ENCODE peak calls at places on chromosome X, in ten cellular contexts. M, N, Z, Q, R, I, L, D, O and V are unnamed samples.

GRCh38 chrX:46865281-46865680 is 28.4 kb downstream of the RP2 start:
- DNase-seq in R (no peak), M (no peak), L (no peak), Q (peak), N (no peak), I (no peak), O (no peak), Z (no peak), D (no peak), V (no peak)

GRCh38 chrX:81206471-81206870 is 4.6 kb downstream of the SH3BGRL start:
- DNase-seq in R (no peak), I (no peak), Q (no peak), M (no peak), O (no peak), D (no peak), L (no peak), Z (no peak), N (no peak), V (no peak)

GRCh38 chrX:135421537-135421931 is 210 bp upstream of the SMIM10L2A start:
- DNase-seq in R (peak), N (no peak), D (peak), Z (peak), L (peak), O (peak), M (peak), I (peak), Q (peak), V (peak)

GRCh38 chrX:149829751-149830191 is 48.0 kb downstream of the MAGEA9 start:
- DNase-seq in N (no peak), L (no peak), M (no peak), Z (no peak), R (no peak), O (no peak), D (no peak), I (no peak), Q (peak), V (no peak)

GRCh38 chrX:120514236-120514635 is 45.1 kb upstream of the LAMP2 start:
- DNase-seq in R (peak), L (peak), D (no peak), M (no peak), Z (no peak), Q (peak), N (no peak), I (no peak), O (no peak), V (no peak)

GRCh38 chrX:114959729-114960128 is 57.7 kb downstream of the IL13RA2 start:
- DNase-seq in R (no peak), O (no peak), I (no peak), Z (no peak), M (peak), L (no peak), D (no peak), N (no peak), Q (peak), V (no peak)

GRCh38 chrX:65745992-65746391 is 78.5 kb downstream of the MSN start:
- DNase-seq in M (no peak), L (no peak), O (no peak), R (no peak), I (no peak), Z (no peak), D (no peak), N (no peak), Q (no peak), V (no peak)

GRCh38 chrX:40074080-40074958 is 23.4 kb downstream of the BCOR start:
- DNase-seq in M (no peak), N (no peak), I (no peak), Q (no peak), D (no peak), O (no peak), Z (no peak), R (no peak), L (no peak), V (no peak)

GRCh38 chrX:154712781-154713391 is 38.0 kb downstream of the GAB3 start:
- DNase-seq in I (no peak), O (no peak), M (no peak), Z (no peak), N (no peak), R (no peak), D (no peak), Q (peak), L (no peak), V (no peak)

GRCh38 chrX:22063284-22063683 is 31.2 kb downstream of the PHEX start:
- DNase-seq in L (no peak), I (no peak), Q (no peak), R (no peak), D (no peak), N (no peak), O (no peak), M (no peak), Z (no peak), V (no peak)

GRCh38 chrX:16958356-16958755 is 11.9 kb downstream of the REPS2 start:
- DNase-seq in M (no peak), N (no peak), O (no peak), Q (no peak), I (no peak), Z (no peak), L (no peak), D (no peak), R (peak), V (no peak)

GRCh38 chrX:39577976-39578962 is 519.5 kb downstream of the BCOR start:
- DNase-seq in L (no peak), N (no peak), M (no peak), O (no peak), Q (no peak), R (no peak), I (no peak), Z (no peak), D (peak), V (no peak)

GRCh38 chrX:2596856-2597255 is 94.2 kb upstream of the CD99 start:
- DNase-seq in Z (no peak), Q (no peak), L (no peak), M (no peak), D (no peak), N (no peak), O (no peak), R (no peak), I (no peak), V (no peak)

GRCh38 chrX:110268875-110269274 is 49.0 kb downstream of the AMMECR1 start:
- DNase-seq in Q (no peak), L (no peak), N (no peak), I (no peak), R (no peak), M (no peak), O (no peak), Z (no peak), D (no peak), V (no peak)

GRCh38 chrX:57417827-57418226 is 131.3 kb downstream of the FAAH2 start:
- DNase-seq in Z (no peak), N (no peak), O (no peak), D (no peak), L (no peak), M (no peak), I (no peak), R (no peak), Q (no peak), V (no peak)

GRCh38 chrX:9724711-9725110 is 40.9 kb downstream of the GPR143 start:
- DNase-seq in L (no peak), Q (no peak), D (no peak), N (no peak), M (no peak), I (no peak), Z (no peak), R (no peak), O (no peak), V (no peak)

GRCh38 chrX:48917139-48917980 is 1.5 kb downstream of the PIM2 start:
- DNase-seq in O (peak), M (peak), Q (peak), D (peak), I (peak), N (peak), Z (peak), L (peak), R (peak), V (peak)

GRCh38 chrX:20609916-20610415 is 343.3 kb upstream of the RPS6KA3 start:
- DNase-seq in L (no peak), N (no peak), I (no peak), Q (no peak), O (no peak), M (no peak), Z (no peak), R (no peak), D (no peak), V (no peak)

GRCh38 chrX:136185409-136186022 is 38.2 kb downstream of the FHL1 start:
- DNase-seq in Q (no peak), O (no peak), R (no peak), D (no peak), L (no peak), M (no peak), I (no peak), Z (no peak), N (no peak), V (no peak)

GRCh38 chrX:29911673-29912072 is 303.7 kb upstream of the MAGEB2 start:
- DNase-seq in L (no peak), Q (peak), Z (no peak), I (no peak), M (no peak), D (no peak), R (no peak), N (no peak), O (no peak), V (no peak)
- TF ChIP-seq CTCF in L (no peak), Q (no peak), Z (no peak), I (no peak), M (no peak), D (no peak), R (peak), N (no peak), O (no peak), V (peak)

DNA sequence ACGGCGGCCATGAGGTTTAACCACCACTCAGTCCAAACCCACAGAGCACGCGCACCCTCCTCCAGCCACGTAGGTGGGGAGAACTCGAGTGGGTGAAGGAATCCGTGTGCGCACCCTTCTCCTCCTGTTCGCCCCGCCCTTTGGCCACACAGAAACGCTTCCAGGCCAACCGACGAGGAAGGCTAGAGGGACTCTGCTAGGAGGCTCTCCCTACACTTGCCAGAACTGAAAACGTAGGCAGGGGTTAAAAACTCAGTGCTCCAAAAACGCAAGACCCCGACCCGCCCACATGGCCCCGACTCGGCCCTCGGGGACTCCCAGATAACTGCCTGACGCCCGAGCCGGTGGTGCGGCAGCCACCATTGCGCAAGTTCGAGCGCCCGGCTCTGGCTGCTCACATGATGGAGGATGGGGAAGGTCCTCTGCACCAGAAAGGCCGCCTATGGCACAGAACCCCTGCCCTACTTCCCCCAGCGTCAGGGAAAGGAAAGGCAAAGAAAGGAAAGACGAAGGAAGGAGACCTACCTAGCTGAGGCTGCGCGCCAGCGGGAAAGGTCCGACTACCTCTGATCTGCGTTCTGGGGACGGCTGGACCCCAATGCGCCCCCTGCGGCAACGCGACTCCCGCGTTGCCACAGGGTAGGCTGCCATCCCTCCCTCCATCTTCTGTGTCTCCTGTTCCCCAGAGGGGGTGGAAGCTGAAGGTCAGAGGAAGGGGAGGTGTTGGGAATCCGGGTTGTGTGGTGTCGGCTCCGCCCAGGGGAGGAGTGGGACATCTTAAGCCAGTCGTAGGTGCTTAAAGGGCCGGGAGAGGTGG is 201.9 kb upstream of the AGTR2 start:
- DNase-seq in Z (peak), O (peak), N (no peak), M (peak), R (peak), I (no peak), Q (peak), D (peak), L (peak), V (no peak)
- TF ChIP-seq CTCF in Z (no peak), O (no peak), N (no peak), M (peak), R (peak), I (no peak), Q (peak), D (no peak), L (no peak), V (peak)

GRCh38 chrX:26909728-26910127 is 553.4 kb downstream of the PPP4R3C start:
- DNase-seq in N (no peak), Z (no peak), M (no peak), L (no peak), Q (no peak), D (no peak), R (no peak), O (no peak), I (no peak), V (no peak)

GRCh38 chrX:26908218-26908617 is 554.9 kb downstream of the PPP4R3C start:
- DNase-seq in Q (no peak), Z (no peak), I (no peak), D (no peak), M (no peak), N (no peak), L (no peak), O (no peak), R (no peak), V (no peak)
- TF ChIP-seq CTCF in Q (no peak), Z (no peak), I (no peak), D (no peak), M (no peak), N (no peak), L (no peak), O (no peak), R (peak), V (no peak)

DNA sequence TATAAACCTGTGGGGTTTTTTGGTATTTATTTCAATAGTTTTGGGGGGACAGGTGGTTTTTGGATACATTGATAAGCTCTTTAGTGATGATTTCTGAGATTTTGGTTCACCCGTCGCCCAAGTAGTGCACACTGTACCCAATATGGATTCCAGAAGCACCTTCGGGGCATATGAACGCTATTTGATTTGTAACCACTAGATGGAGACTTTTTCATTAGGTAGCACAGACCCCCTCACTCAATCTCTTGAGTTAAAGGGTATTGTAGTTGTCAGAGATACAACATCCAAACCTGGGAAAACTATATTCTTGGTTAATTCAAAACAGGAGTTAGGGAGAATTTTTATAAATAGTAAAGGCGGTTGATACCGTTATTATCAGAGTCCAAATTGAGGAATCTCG is 79.8 kb downstream of the SPANXN3 start:
- DNase-seq in O (no peak), M (peak), Q (peak), D (no peak), N (no peak), I (no peak), L (peak), R (no peak), Z (no peak), V (no peak)
- TF ChIP-seq CTCF in O (no peak), M (peak), Q (peak), D (peak), N (no peak), I (no peak), L (peak), R (peak), Z (no peak), V (no peak)

GRCh38 chrX:125012585-125012984 is 307.1 kb upstream of the TEX13C start:
- DNase-seq in O (no peak), I (no peak), R (no peak), L (no peak), D (no peak), Q (no peak), N (no peak), M (no peak), Z (no peak), V (no peak)
- TF ChIP-seq CTCF in O (no peak), I (no peak), R (no peak), L (no peak), D (no peak), Q (no peak), N (no peak), M (no peak), Z (no peak), V (no peak)

DNA sequence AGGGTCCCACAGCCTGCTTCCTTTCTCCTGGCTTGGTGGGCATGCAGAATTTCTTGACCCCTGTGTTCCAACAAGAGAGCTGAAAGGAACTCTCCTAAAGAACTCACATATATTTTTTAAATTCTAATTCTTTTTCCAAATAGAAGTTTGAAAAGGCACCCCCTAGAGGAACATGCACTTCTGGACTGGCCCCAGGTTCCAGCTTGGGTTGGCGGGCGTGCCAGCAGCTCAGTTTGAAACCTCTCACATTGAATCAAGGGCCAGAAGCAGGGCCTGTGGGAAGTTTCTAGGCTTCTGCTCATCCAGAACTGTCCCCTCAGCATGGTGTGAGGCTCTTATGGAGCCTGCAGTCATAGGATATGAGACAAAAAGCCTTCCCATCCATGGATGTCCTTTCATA is 132.6 kb downstream of the ATG4A start:
- DNase-seq in I (no peak), N (no peak), Q (no peak), Z (peak), R (no peak), L (no peak), O (no peak), M (no peak), D (no peak), V (no peak)
- TF ChIP-seq CTCF in I (no peak), N (no peak), Q (no peak), Z (no peak), R (no peak), L (no peak), O (no peak), M (no peak), D (no peak), V (no peak)

GRCh38 chrX:108736509-108737479 is at the start of gene IRS4:
- DNase-seq in L (peak), O (peak), Q (no peak), R (peak), Z (peak), N (no peak), D (peak), M (peak), I (peak), V (no peak)

GRCh38 chrX:108735680-108736508 is 469 bp downstream of the IRS4 start:
- DNase-seq in R (no peak), D (no peak), N (no peak), I (no peak), M (peak), Z (peak), Q (no peak), O (no peak), L (peak), V (no peak)

GRCh38 chrX:108734426-108734825 is 1.9 kb downstream of the IRS4 start:
- DNase-seq in Q (no peak), D (no peak), Z (no peak), O (no peak), M (no peak), R (no peak), I (no peak), N (no peak), L (no peak), V (no peak)

GRCh38 chrX:108732630-108733321 is 3.6 kb downstream of the IRS4 start:
- DNase-seq in Q (no peak), Z (peak), L (peak), D (peak), N (no peak), I (no peak), M (peak), R (peak), O (no peak), V (no peak)

DNA sequence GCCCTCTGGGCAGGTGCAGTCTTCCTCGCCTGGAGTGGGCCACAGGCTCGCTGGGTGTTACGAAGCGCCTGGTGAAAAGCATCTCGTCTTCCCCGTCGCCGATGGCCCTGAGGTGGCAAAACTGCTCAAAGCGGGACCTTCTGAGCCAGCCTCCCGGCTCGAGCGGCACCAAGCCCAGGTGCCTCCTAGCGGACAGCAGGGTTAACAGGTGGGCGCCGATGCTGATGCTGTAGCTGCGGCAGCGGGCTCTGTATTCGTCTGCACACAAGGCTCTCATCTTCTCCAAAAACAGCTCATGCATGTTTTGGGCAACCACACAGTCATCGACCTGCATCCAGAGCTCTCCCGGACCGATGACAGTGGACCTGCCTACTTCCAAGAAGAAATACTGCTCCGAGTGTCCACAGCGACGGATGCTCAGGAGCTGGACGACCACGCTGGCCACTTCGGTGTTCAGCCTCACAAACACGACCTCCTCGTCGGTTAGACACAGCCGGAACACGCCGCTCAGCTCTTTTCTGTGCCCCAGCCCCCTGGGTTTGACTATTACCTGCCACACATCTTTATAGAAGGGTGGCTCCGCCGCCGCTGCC is 1.2 kb downstream of the IRS4 start:
- DNase-seq in L (no peak), Z (peak), N (no peak), Q (no peak), I (no peak), O (no peak), M (peak), D (no peak), R (peak), V (no peak)
- TF ChIP-seq CTCF in L (no peak), Z (no peak), N (no peak), Q (no peak), I (no peak), O (no peak), M (no peak), D (no peak), R (peak), V (no peak)

GRCh38 chrX:10851809-10852208 is 231.4 kb upstream of the MID1 start:
- DNase-seq in L (no peak), Q (no peak), I (no peak), O (no peak), Z (no peak), R (no peak), N (no peak), D (no peak), M (no peak), V (no peak)
- TF ChIP-seq CTCF in L (no peak), Q (no peak), I (no peak), O (no peak), Z (no peak), R (no peak), N (no peak), D (no peak), M (no peak), V (no peak)

GRCh38 chrX:18974993-18975392 is 8.9 kb downstream of the PHKA2 start:
- DNase-seq in L (no peak), R (no peak), O (no peak), M (no peak), Q (no peak), D (no peak), N (no peak), Z (no peak), I (no peak), V (no peak)

GRCh38 chrX:18966624-18967023 is 17.3 kb downstream of the PHKA2 start:
- DNase-seq in R (no peak), M (no peak), L (no peak), I (no peak), Q (no peak), O (no peak), N (no peak), D (peak), Z (no peak), V (no peak)

GRCh38 chrX:18970465-18970864 is 13.4 kb downstream of the PHKA2 start:
- DNase-seq in N (no peak), R (no peak), M (no peak), Z (no peak), Q (no peak), D (no peak), I (no peak), L (no peak), O (no peak), V (no peak)

GRCh38 chrX:18973527-18974192 is 10.3 kb downstream of the PHKA2 start:
- DNase-seq in Q (no peak), R (no peak), L (no peak), O (no peak), M (no peak), Z (no peak), I (no peak), N (no peak), D (no peak), V (no peak)

GRCh38 chrX:18971506-18971905 is 12.4 kb downstream of the PHKA2 start:
- DNase-seq in Z (no peak), O (no peak), D (no peak), L (no peak), M (no peak), R (no peak), Q (no peak), N (no peak), I (no peak), V (no peak)
- TF ChIP-seq CTCF in Z (no peak), O (no peak), D (no peak), L (no peak), M (no peak), R (no peak), Q (no peak), N (no peak), I (no peak), V (no peak)